ENCODE peak calls at places on chromosomes 3 and 15, in nine cellular contexts. One of them, this sample, is unnamed.

GRCh38 chr15:74378853-74379252 is 11.4 kb upstream of the CYP11A1 start:
- DNase-seq in dorsolateral prefrontal cortex: no peak
- DNase-seq in neural progenitor cell: no peak
- DNase-seq in HL-60: no peak
- DNase-seq in left ventricle myocardium inferior: no peak
- DNase-seq in A673: no peak
- DNase-seq in adrenal gland: no peak
- DNase-seq in substantia nigra: no peak
- DNase-seq in left lung: no peak
- DNase-seq in this sample: no peak

GRCh38 chr3:59480486-59480995 is 430.7 kb upstream of the CFAP20DC start:
- DNase-seq in left ventricle myocardium inferior: no peak
- DNase-seq in substantia nigra: no peak
- DNase-seq in neural progenitor cell: no peak
- DNase-seq in HL-60: no peak
- DNase-seq in A673: no peak
- DNase-seq in dorsolateral prefrontal cortex: no peak
- DNase-seq in adrenal gland: no peak
- DNase-seq in left lung: no peak
- DNase-seq in this sample: no peak

GRCh38 chr15:44712108-44713005 is 1.0 kb downstream of the B2M start:
- DNase-seq in substantia nigra: peak
- DNase-seq in adrenal gland: peak
- DNase-seq in left ventricle myocardium inferior: peak
- DNase-seq in A673: peak
- DNase-seq in dorsolateral prefrontal cortex: no peak
- DNase-seq in neural progenitor cell: no peak
- DNase-seq in HL-60: peak
- DNase-seq in left lung: peak
- DNase-seq in this sample: peak

GRCh38 chr3:33064929-33065328 is 32.0 kb downstream of the GLB1 start:
- DNase-seq in HL-60: peak
- DNase-seq in substantia nigra: no peak
- DNase-seq in dorsolateral prefrontal cortex: no peak
- DNase-seq in left lung: no peak
- DNase-seq in adrenal gland: no peak
- DNase-seq in left ventricle myocardium inferior: no peak
- DNase-seq in A673: no peak
- DNase-seq in neural progenitor cell: no peak
- DNase-seq in this sample: peak

GRCh38 chr3:103077910-103078309 is 643.1 kb downstream of the ZPLD1 start:
- DNase-seq in substantia nigra: no peak
- DNase-seq in left lung: no peak
- DNase-seq in left ventricle myocardium inferior: no peak
- DNase-seq in adrenal gland: no peak
- DNase-seq in dorsolateral prefrontal cortex: no peak
- DNase-seq in HL-60: no peak
- DNase-seq in A673: no peak
- DNase-seq in neural progenitor cell: no peak
- DNase-seq in this sample: no peak

GRCh38 chr3:123745184-123745855 is 138.8 kb downstream of the MYLK start:
- DNase-seq in left ventricle myocardium inferior: no peak
- DNase-seq in adrenal gland: no peak
- DNase-seq in dorsolateral prefrontal cortex: no peak
- DNase-seq in left lung: no peak
- DNase-seq in HL-60: no peak
- DNase-seq in A673: peak
- DNase-seq in substantia nigra: no peak
- DNase-seq in neural progenitor cell: no peak
- DNase-seq in this sample: peak

GRCh38 chr3:183762304-183762703 is 63.1 kb downstream of the MAP6D1 start:
- DNase-seq in adrenal gland: no peak
- DNase-seq in dorsolateral prefrontal cortex: no peak
- DNase-seq in left ventricle myocardium inferior: no peak
- DNase-seq in A673: no peak
- DNase-seq in substantia nigra: no peak
- DNase-seq in left lung: no peak
- DNase-seq in HL-60: no peak
- DNase-seq in neural progenitor cell: no peak
- DNase-seq in this sample: no peak

GRCh38 chr3:101509811-101510210 is 3.2 kb downstream of the SENP7 start:
- DNase-seq in substantia nigra: no peak
- DNase-seq in adrenal gland: no peak
- DNase-seq in HL-60: no peak
- DNase-seq in dorsolateral prefrontal cortex: no peak
- DNase-seq in A673: no peak
- DNase-seq in left lung: no peak
- DNase-seq in neural progenitor cell: no peak
- DNase-seq in left ventricle myocardium inferior: no peak
- DNase-seq in this sample: no peak

GRCh38 chr3:69811452-69812401 is 72.5 kb downstream of the MITF start:
- DNase-seq in adrenal gland: no peak
- DNase-seq in left lung: no peak
- DNase-seq in dorsolateral prefrontal cortex: no peak
- DNase-seq in left ventricle myocardium inferior: no peak
- DNase-seq in neural progenitor cell: no peak
- DNase-seq in substantia nigra: no peak
- DNase-seq in A673: no peak
- DNase-seq in HL-60: no peak
- DNase-seq in this sample: no peak

GRCh38 chr15:97761124-97761523 is 199.4 kb upstream of the ARRDC4 start:
- DNase-seq in left lung: no peak
- DNase-seq in A673: no peak
- DNase-seq in dorsolateral prefrontal cortex: no peak
- DNase-seq in neural progenitor cell: no peak
- DNase-seq in HL-60: no peak
- DNase-seq in adrenal gland: no peak
- DNase-seq in substantia nigra: no peak
- DNase-seq in left ventricle myocardium inferior: no peak
- DNase-seq in this sample: no peak

GRCh38 chr3:185732782-185733181 is 92.1 kb downstream of the IGF2BP2 start:
- DNase-seq in neural progenitor cell: no peak
- DNase-seq in HL-60: no peak
- DNase-seq in adrenal gland: no peak
- DNase-seq in left lung: no peak
- DNase-seq in left ventricle myocardium inferior: no peak
- DNase-seq in dorsolateral prefrontal cortex: no peak
- DNase-seq in A673: peak
- DNase-seq in substantia nigra: no peak
- DNase-seq in this sample: no peak

GRCh38 chr3:108331792-108332191 is 35.4 kb downstream of the HHLA2 start:
- DNase-seq in neural progenitor cell: no peak
- DNase-seq in left lung: no peak
- DNase-seq in substantia nigra: no peak
- DNase-seq in adrenal gland: no peak
- DNase-seq in A673: no peak
- DNase-seq in HL-60: no peak
- DNase-seq in dorsolateral prefrontal cortex: no peak
- DNase-seq in left ventricle myocardium inferior: no peak
- DNase-seq in this sample: no peak

GRCh38 chr3:33060609-33061337 is 36.2 kb downstream of the GLB1 start:
- DNase-seq in dorsolateral prefrontal cortex: no peak
- DNase-seq in left ventricle myocardium inferior: no peak
- DNase-seq in neural progenitor cell: no peak
- DNase-seq in adrenal gland: no peak
- DNase-seq in substantia nigra: no peak
- DNase-seq in left lung: no peak
- DNase-seq in HL-60: no peak
- DNase-seq in A673: no peak
- DNase-seq in this sample: no peak

GRCh38 chr3:72041531-72041930 is 256.6 kb upstream of the PROK2 start:
- DNase-seq in HL-60: no peak
- DNase-seq in substantia nigra: peak
- DNase-seq in dorsolateral prefrontal cortex: peak
- DNase-seq in adrenal gland: no peak
- DNase-seq in left ventricle myocardium inferior: no peak
- DNase-seq in left lung: no peak
- DNase-seq in neural progenitor cell: no peak
- DNase-seq in A673: no peak
- DNase-seq in this sample: no peak

GRCh38 chr3:140916603-140917002 is 25.0 kb upstream of the SLC25A36 start:
- DNase-seq in A673: no peak
- DNase-seq in dorsolateral prefrontal cortex: no peak
- DNase-seq in substantia nigra: no peak
- DNase-seq in left ventricle myocardium inferior: no peak
- DNase-seq in neural progenitor cell: no peak
- DNase-seq in HL-60: no peak
- DNase-seq in left lung: no peak
- DNase-seq in adrenal gland: no peak
- DNase-seq in this sample: no peak

GRCh38 chr3:66488492-66488891 is 12.3 kb downstream of the LRIG1 start:
- DNase-seq in left lung: no peak
- DNase-seq in HL-60: no peak
- DNase-seq in neural progenitor cell: no peak
- DNase-seq in dorsolateral prefrontal cortex: no peak
- DNase-seq in substantia nigra: no peak
- DNase-seq in adrenal gland: no peak
- DNase-seq in A673: no peak
- DNase-seq in left ventricle myocardium inferior: no peak
- DNase-seq in this sample: no peak

GRCh38 chr3:66485291-66485968 is 15.4 kb downstream of the LRIG1 start:
- DNase-seq in A673: no peak
- DNase-seq in dorsolateral prefrontal cortex: peak
- DNase-seq in neural progenitor cell: no peak
- DNase-seq in adrenal gland: no peak
- DNase-seq in HL-60: no peak
- DNase-seq in substantia nigra: no peak
- DNase-seq in left ventricle myocardium inferior: no peak
- DNase-seq in left lung: no peak
- DNase-seq in this sample: no peak

GRCh38 chr3:66486187-66486586 is 14.6 kb downstream of the LRIG1 start:
- DNase-seq in left lung: no peak
- DNase-seq in neural progenitor cell: no peak
- DNase-seq in HL-60: no peak
- DNase-seq in adrenal gland: no peak
- DNase-seq in A673: no peak
- DNase-seq in substantia nigra: no peak
- DNase-seq in dorsolateral prefrontal cortex: no peak
- DNase-seq in left ventricle myocardium inferior: no peak
- DNase-seq in this sample: no peak

GRCh38 chr3:66487475-66487874 is 13.3 kb downstream of the LRIG1 start:
- DNase-seq in substantia nigra: no peak
- DNase-seq in left ventricle myocardium inferior: no peak
- DNase-seq in adrenal gland: no peak
- DNase-seq in A673: no peak
- DNase-seq in neural progenitor cell: no peak
- DNase-seq in HL-60: no peak
- DNase-seq in dorsolateral prefrontal cortex: no peak
- DNase-seq in left lung: no peak
- DNase-seq in this sample: no peak

GRCh38 chr3:66486646-66487045 is 14.2 kb downstream of the LRIG1 start:
- DNase-seq in dorsolateral prefrontal cortex: no peak
- DNase-seq in adrenal gland: no peak
- DNase-seq in substantia nigra: no peak
- DNase-seq in left lung: no peak
- DNase-seq in neural progenitor cell: no peak
- DNase-seq in A673: no peak
- DNase-seq in left ventricle myocardium inferior: no peak
- DNase-seq in HL-60: no peak
- DNase-seq in this sample: no peak
- H3K27ac ChIP-seq in dorsolateral prefrontal cortex: peak
- H3K27ac ChIP-seq in adrenal gland: no peak
- H3K27ac ChIP-seq in substantia nigra: no peak
- H3K27ac ChIP-seq in left lung: peak
- H3K27ac ChIP-seq in neural progenitor cell: peak
- H3K27ac ChIP-seq in A673: no peak
- H3K27ac ChIP-seq in left ventricle myocardium inferior: peak
- H3K27ac ChIP-seq in HL-60: no peak
- H3K27ac ChIP-seq in this sample: no peak

GRCh38 chr15:90268415-90268814 is 2.9 kb downstream of the NGRN start:
- DNase-seq in left ventricle myocardium inferior: no peak
- DNase-seq in A673: peak
- DNase-seq in dorsolateral prefrontal cortex: no peak
- DNase-seq in HL-60: no peak
- DNase-seq in left lung: no peak
- DNase-seq in neural progenitor cell: peak
- DNase-seq in adrenal gland: no peak
- DNase-seq in substantia nigra: no peak
- DNase-seq in this sample: no peak
- H3K27ac ChIP-seq in left ventricle myocardium inferior: no peak
- H3K27ac ChIP-seq in A673: no peak
- H3K27ac ChIP-seq in dorsolateral prefrontal cortex: no peak
- H3K27ac ChIP-seq in HL-60: no peak
- H3K27ac ChIP-seq in left lung: no peak
- H3K27ac ChIP-seq in neural progenitor cell: peak
- H3K27ac ChIP-seq in adrenal gland: no peak
- H3K27ac ChIP-seq in substantia nigra: no peak
- H3K27ac ChIP-seq in this sample: no peak

GRCh38 chr3:56776551-56776950 is 25.2 kb downstream of the ARHGEF3 start:
- DNase-seq in adrenal gland: peak
- DNase-seq in neural progenitor cell: no peak
- DNase-seq in HL-60: no peak
- DNase-seq in A673: no peak
- DNase-seq in dorsolateral prefrontal cortex: no peak
- DNase-seq in left lung: no peak
- DNase-seq in left ventricle myocardium inferior: no peak
- DNase-seq in substantia nigra: no peak
- DNase-seq in this sample: no peak
- H3K27ac ChIP-seq in adrenal gland: peak
- H3K27ac ChIP-seq in neural progenitor cell: no peak
- H3K27ac ChIP-seq in HL-60: no peak
- H3K27ac ChIP-seq in A673: no peak
- H3K27ac ChIP-seq in dorsolateral prefrontal cortex: peak
- H3K27ac ChIP-seq in left lung: peak
- H3K27ac ChIP-seq in left ventricle myocardium inferior: peak
- H3K27ac ChIP-seq in substantia nigra: no peak
- H3K27ac ChIP-seq in this sample: no peak

GRCh38 chr15:78054518-78054917 is 23.0 kb downstream of the TBC1D2B start:
- DNase-seq in HL-60: no peak
- DNase-seq in neural progenitor cell: no peak
- DNase-seq in left lung: no peak
- DNase-seq in adrenal gland: no peak
- DNase-seq in A673: no peak
- DNase-seq in dorsolateral prefrontal cortex: no peak
- DNase-seq in left ventricle myocardium inferior: no peak
- DNase-seq in substantia nigra: no peak
- DNase-seq in this sample: no peak

GRCh38 chr15:78050851-78051250 is 26.7 kb downstream of the TBC1D2B start:
- DNase-seq in left lung: no peak
- DNase-seq in A673: no peak
- DNase-seq in left ventricle myocardium inferior: no peak
- DNase-seq in substantia nigra: no peak
- DNase-seq in adrenal gland: no peak
- DNase-seq in HL-60: no peak
- DNase-seq in neural progenitor cell: no peak
- DNase-seq in dorsolateral prefrontal cortex: no peak
- DNase-seq in this sample: no peak

GRCh38 chr15:78050441-78050809 is 27.1 kb downstream of the TBC1D2B start:
- DNase-seq in left lung: no peak
- DNase-seq in adrenal gland: no peak
- DNase-seq in dorsolateral prefrontal cortex: no peak
- DNase-seq in neural progenitor cell: peak
- DNase-seq in A673: no peak
- DNase-seq in left ventricle myocardium inferior: no peak
- DNase-seq in substantia nigra: no peak
- DNase-seq in HL-60: no peak
- DNase-seq in this sample: no peak

GRCh38 chr15:78051622-78052405 is 25.7 kb downstream of the TBC1D2B start:
- DNase-seq in HL-60: peak
- DNase-seq in left lung: peak
- DNase-seq in dorsolateral prefrontal cortex: no peak
- DNase-seq in left ventricle myocardium inferior: no peak
- DNase-seq in neural progenitor cell: no peak
- DNase-seq in substantia nigra: no peak
- DNase-seq in adrenal gland: peak
- DNase-seq in A673: peak
- DNase-seq in this sample: no peak

GRCh38 chr15:78052545-78052944 is 25.0 kb downstream of the TBC1D2B start:
- DNase-seq in adrenal gland: no peak
- DNase-seq in A673: no peak
- DNase-seq in substantia nigra: no peak
- DNase-seq in neural progenitor cell: no peak
- DNase-seq in dorsolateral prefrontal cortex: no peak
- DNase-seq in left lung: no peak
- DNase-seq in HL-60: no peak
- DNase-seq in left ventricle myocardium inferior: no peak
- DNase-seq in this sample: no peak
- H3K27ac ChIP-seq in adrenal gland: no peak
- H3K27ac ChIP-seq in A673: peak
- H3K27ac ChIP-seq in substantia nigra: no peak
- H3K27ac ChIP-seq in neural progenitor cell: no peak
- H3K27ac ChIP-seq in dorsolateral prefrontal cortex: peak
- H3K27ac ChIP-seq in left lung: peak
- H3K27ac ChIP-seq in HL-60: peak
- H3K27ac ChIP-seq in left ventricle myocardium inferior: peak
- H3K27ac ChIP-seq in this sample: no peak

This sample was measured in A549.